ENCODE peak calls at places on chromosome 10, in seven cellular contexts. One of them, this sample, is unnamed.

GRCh38 chr10:29790223-29790622 is 155.5 kb upstream of the SVIL start:
- DNase-seq in lower leg skin: no peak
- DNase-seq in fibroblast of the aortic adventitia: no peak
- DNase-seq in HCT116: no peak
- DNase-seq in heart left ventricle: no peak
- DNase-seq in vagina: no peak
- DNase-seq in psoas muscle: no peak
- DNase-seq in this sample: no peak

GRCh38 chr10:22803201-22803895 is 89.0 kb upstream of the PIP4K2A start:
- DNase-seq in vagina: no peak
- DNase-seq in psoas muscle: no peak
- DNase-seq in heart left ventricle: no peak
- DNase-seq in lower leg skin: no peak
- DNase-seq in fibroblast of the aortic adventitia: peak
- DNase-seq in HCT116: no peak
- DNase-seq in this sample: peak

GRCh38 chr10:77636967-77637473 is 588 bp downstream of the KCNMA1 start:
- DNase-seq in HCT116: no peak
- DNase-seq in fibroblast of the aortic adventitia: no peak
- DNase-seq in vagina: no peak
- DNase-seq in psoas muscle: no peak
- DNase-seq in heart left ventricle: no peak
- DNase-seq in lower leg skin: no peak
- DNase-seq in this sample: no peak

GRCh38 chr10:60314306-60314940 is 75.3 kb downstream of the ANK3 start:
- DNase-seq in vagina: no peak
- DNase-seq in psoas muscle: no peak
- DNase-seq in heart left ventricle: no peak
- DNase-seq in fibroblast of the aortic adventitia: peak
- DNase-seq in HCT116: peak
- DNase-seq in lower leg skin: no peak
- DNase-seq in this sample: peak

GRCh38 chr10:42640610-42641229 is 2.4 kb upstream of the ZNF33B start:
- DNase-seq in psoas muscle: no peak
- DNase-seq in fibroblast of the aortic adventitia: no peak
- DNase-seq in lower leg skin: no peak
- DNase-seq in heart left ventricle: no peak
- DNase-seq in HCT116: peak
- DNase-seq in vagina: no peak
- DNase-seq in this sample: no peak

GRCh38 chr10:69479241-69479730 is 28.0 kb downstream of the TSPAN15 start:
- DNase-seq in heart left ventricle: peak
- DNase-seq in lower leg skin: no peak
- DNase-seq in psoas muscle: peak
- DNase-seq in fibroblast of the aortic adventitia: no peak
- DNase-seq in vagina: no peak
- DNase-seq in HCT116: no peak
- DNase-seq in this sample: no peak

GRCh38 chr10:130109796-130110235 is 814 bp downstream of the C10orf143 start:
- DNase-seq in HCT116: peak
- DNase-seq in fibroblast of the aortic adventitia: peak
- DNase-seq in lower leg skin: peak
- DNase-seq in heart left ventricle: peak
- DNase-seq in vagina: no peak
- DNase-seq in psoas muscle: peak
- DNase-seq in this sample: peak

GRCh38 chr10:72008096-72008933 is 44.1 kb downstream of the CHST3 start:
- DNase-seq in fibroblast of the aortic adventitia: no peak
- DNase-seq in heart left ventricle: no peak
- DNase-seq in psoas muscle: no peak
- DNase-seq in HCT116: no peak
- DNase-seq in vagina: peak
- DNase-seq in lower leg skin: no peak
- DNase-seq in this sample: no peak

GRCh38 chr10:35545878-35546631 is 59.1 kb upstream of the GJD4 start:
- DNase-seq in lower leg skin: no peak
- DNase-seq in vagina: no peak
- DNase-seq in HCT116: no peak
- DNase-seq in fibroblast of the aortic adventitia: peak
- DNase-seq in heart left ventricle: no peak
- DNase-seq in psoas muscle: no peak
- DNase-seq in this sample: peak

GRCh38 chr10:67606572-67606971 is 89.4 kb downstream of the CTNNA3 start:
- DNase-seq in fibroblast of the aortic adventitia: peak
- DNase-seq in HCT116: no peak
- DNase-seq in lower leg skin: no peak
- DNase-seq in heart left ventricle: no peak
- DNase-seq in vagina: no peak
- DNase-seq in psoas muscle: no peak
- DNase-seq in this sample: peak

GRCh38 chr10:112775892-112776679 is 174.0 kb upstream of the TCF7L2 start:
- DNase-seq in vagina: no peak
- DNase-seq in psoas muscle: no peak
- DNase-seq in heart left ventricle: no peak
- DNase-seq in HCT116: no peak
- DNase-seq in lower leg skin: no peak
- DNase-seq in fibroblast of the aortic adventitia: no peak
- DNase-seq in this sample: no peak

GRCh38 chr10:34124522-34125035 is 690.5 kb downstream of the PARD3 start:
- DNase-seq in heart left ventricle: no peak
- DNase-seq in vagina: no peak
- DNase-seq in fibroblast of the aortic adventitia: peak
- DNase-seq in psoas muscle: no peak
- DNase-seq in HCT116: peak
- DNase-seq in lower leg skin: no peak
- DNase-seq in this sample: peak

GRCh38 chr10:129328531-129328930 is 138.5 kb upstream of the MGMT start:
- DNase-seq in heart left ventricle: no peak
- DNase-seq in vagina: no peak
- DNase-seq in psoas muscle: no peak
- DNase-seq in fibroblast of the aortic adventitia: no peak
- DNase-seq in lower leg skin: no peak
- DNase-seq in HCT116: no peak
- DNase-seq in this sample: no peak

GRCh38 chr10:113131611-113132330 is 181.7 kb downstream of the TCF7L2 start:
- DNase-seq in fibroblast of the aortic adventitia: peak
- DNase-seq in HCT116: no peak
- DNase-seq in lower leg skin: no peak
- DNase-seq in vagina: no peak
- DNase-seq in psoas muscle: no peak
- DNase-seq in heart left ventricle: no peak
- DNase-seq in this sample: peak

GRCh38 chr10:60652628-60653027 is 125.7 kb upstream of the CDK1 start:
- DNase-seq in heart left ventricle: no peak
- DNase-seq in fibroblast of the aortic adventitia: no peak
- DNase-seq in HCT116: no peak
- DNase-seq in vagina: no peak
- DNase-seq in lower leg skin: no peak
- DNase-seq in psoas muscle: no peak
- DNase-seq in this sample: no peak

GRCh38 chr10:113897693-113898618 is 43.5 kb downstream of the NHLRC2 start:
- DNase-seq in lower leg skin: no peak
- DNase-seq in heart left ventricle: peak
- DNase-seq in HCT116: no peak
- DNase-seq in vagina: no peak
- DNase-seq in psoas muscle: no peak
- DNase-seq in fibroblast of the aortic adventitia: no peak
- DNase-seq in this sample: no peak

GRCh38 chr10:61357687-61358086 is 95.5 kb downstream of the TMEM26 start:
- DNase-seq in HCT116: no peak
- DNase-seq in psoas muscle: no peak
- DNase-seq in lower leg skin: no peak
- DNase-seq in heart left ventricle: no peak
- DNase-seq in fibroblast of the aortic adventitia: no peak
- DNase-seq in vagina: no peak
- DNase-seq in this sample: no peak

DNA sequence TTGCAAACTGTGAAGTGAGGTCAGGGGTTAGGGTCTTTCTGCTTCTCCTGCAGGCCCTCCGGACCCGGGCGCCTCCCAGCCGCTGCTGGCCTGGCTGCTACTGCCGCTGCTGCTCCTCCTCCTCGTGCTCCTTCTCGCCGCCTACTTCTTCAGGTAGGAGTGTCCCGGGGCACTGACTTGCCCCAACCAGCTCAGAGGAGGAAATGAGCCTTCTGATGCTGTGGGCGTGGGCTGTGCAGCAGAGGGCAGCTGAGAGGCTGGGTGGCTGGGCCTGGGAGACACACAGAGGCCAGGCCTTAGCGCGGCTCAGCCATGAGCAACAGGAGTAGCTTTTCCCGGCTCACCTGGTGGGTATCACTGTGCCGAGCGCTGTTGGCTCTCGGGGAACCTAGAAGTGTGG is 78.9 kb downstream of the MKI67 start:
- DNase-seq in psoas muscle: peak
- DNase-seq in heart left ventricle: peak
- DNase-seq in HCT116: peak
- DNase-seq in vagina: no peak
- DNase-seq in fibroblast of the aortic adventitia: no peak
- DNase-seq in lower leg skin: peak
- DNase-seq in this sample: no peak
- H3K4me3 ChIP-seq in psoas muscle: peak
- H3K4me3 ChIP-seq in heart left ventricle: no peak
- H3K4me3 ChIP-seq in HCT116: peak
- H3K4me3 ChIP-seq in vagina: peak
- H3K4me3 ChIP-seq in fibroblast of the aortic adventitia: no peak
- H3K4me3 ChIP-seq in lower leg skin: no peak
- H3K4me3 ChIP-seq in this sample: no peak

GRCh38 chr10:122206471-122207065 is 64.5 kb upstream of the BTBD16 start:
- DNase-seq in lower leg skin: no peak
- DNase-seq in vagina: no peak
- DNase-seq in psoas muscle: no peak
- DNase-seq in HCT116: no peak
- DNase-seq in heart left ventricle: no peak
- DNase-seq in fibroblast of the aortic adventitia: peak
- DNase-seq in this sample: no peak
- TF ChIP-seq CTCF in lower leg skin: no peak
- TF ChIP-seq CTCF in vagina: no peak
- TF ChIP-seq CTCF in psoas muscle: no peak
- TF ChIP-seq CTCF in HCT116: peak
- TF ChIP-seq CTCF in heart left ventricle: no peak
- TF ChIP-seq CTCF in fibroblast of the aortic adventitia: peak
- TF ChIP-seq CTCF in this sample: no peak

GRCh38 chr10:15141136-15142067 is 27.1 kb downstream of the NMT2 start:
- DNase-seq in fibroblast of the aortic adventitia: peak
- DNase-seq in HCT116: no peak
- DNase-seq in psoas muscle: no peak
- DNase-seq in heart left ventricle: no peak
- DNase-seq in lower leg skin: peak
- DNase-seq in vagina: no peak
- DNase-seq in this sample: peak
- H3K4me3 ChIP-seq in fibroblast of the aortic adventitia: no peak
- H3K4me3 ChIP-seq in HCT116: no peak
- H3K4me3 ChIP-seq in psoas muscle: no peak
- H3K4me3 ChIP-seq in heart left ventricle: no peak
- H3K4me3 ChIP-seq in lower leg skin: no peak
- H3K4me3 ChIP-seq in vagina: no peak
- H3K4me3 ChIP-seq in this sample: no peak

DNA sequence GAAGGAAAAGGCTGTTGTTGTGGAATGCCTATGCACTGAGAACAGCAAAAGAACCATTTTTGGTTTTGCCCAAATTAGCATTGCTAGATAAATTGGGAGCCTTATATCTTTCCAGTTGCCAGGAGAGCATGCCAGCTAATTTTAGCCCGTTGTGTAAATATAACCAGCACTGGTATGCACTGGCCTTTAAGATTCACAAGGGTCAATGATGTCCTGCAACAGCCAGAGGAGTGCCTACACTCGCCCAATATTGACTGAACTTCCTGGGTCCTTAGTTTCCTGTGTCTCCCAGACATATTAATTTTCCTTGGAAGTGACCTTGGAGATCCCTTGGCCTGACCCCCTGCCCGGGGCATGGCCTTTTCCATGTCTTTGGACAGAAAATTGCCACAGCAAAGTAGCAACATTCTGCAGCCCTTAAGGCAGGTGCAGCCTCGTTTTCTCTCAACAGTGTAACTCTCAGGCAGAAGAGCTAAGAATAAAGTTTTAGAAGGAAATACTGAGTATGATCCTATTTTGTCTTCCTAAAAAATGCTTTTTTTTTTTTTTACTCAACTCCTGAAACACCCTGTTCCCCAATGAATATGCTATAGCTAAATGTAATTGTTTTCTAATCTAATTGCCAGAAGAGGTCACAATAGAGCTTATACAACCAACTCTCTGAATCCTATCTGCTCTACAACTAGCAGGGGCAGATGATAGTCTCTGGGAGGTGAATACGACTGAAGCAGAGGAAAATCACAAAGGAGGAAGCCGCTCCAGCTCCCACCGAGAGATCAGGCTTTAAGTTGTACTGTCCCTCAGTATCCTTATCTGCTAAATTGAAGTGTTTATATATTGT is 131.9 kb upstream of the PCGF5 start:
- DNase-seq in vagina: no peak
- DNase-seq in lower leg skin: no peak
- DNase-seq in psoas muscle: no peak
- DNase-seq in fibroblast of the aortic adventitia: peak
- DNase-seq in heart left ventricle: peak
- DNase-seq in HCT116: peak
- DNase-seq in this sample: peak
- TF ChIP-seq CTCF in vagina: no peak
- TF ChIP-seq CTCF in lower leg skin: no peak
- TF ChIP-seq CTCF in psoas muscle: peak
- TF ChIP-seq CTCF in fibroblast of the aortic adventitia: no peak
- TF ChIP-seq CTCF in heart left ventricle: peak
- TF ChIP-seq CTCF in HCT116: peak
- TF ChIP-seq CTCF in this sample: no peak